ENCODE peak calls at places on chromosomes 1 and 21, in eight cellular contexts. D is HCT116, X is H1, N is HepG2, W is SK-N-SH, O is endothelial cell of umbilical vein, Z is GM12878, A is K562. P is an unnamed sample.

GRCh38 chr1:63548303-63548702 is 25.0 kb downstream of the EFCAB7 start:
- DNase-seq in D (no peak), X (no peak), N (no peak), W (no peak), O (no peak), Z (no peak), A (no peak), P (no peak)

GRCh38 chr1:11671544-11672286 is 7.7 kb downstream of the FBXO6 start:
- DNase-seq in D (no peak), X (no peak), N (peak; percentile 88), W (no peak), O (peak; percentile 26), Z (no peak), A (peak; percentile 66), P (no peak)

GRCh38 chr1:67213164-67213563 is 46.9 kb downstream of the IL23R start:
- DNase-seq in D (peak; percentile 22), X (no peak), N (peak; percentile 36), W (peak; percentile 28), O (peak; percentile 14), Z (no peak), A (peak; percentile 46), P (no peak)

GRCh38 chr1:10864776-10865175 is 68.3 kb upstream of the CASZ1 start:
- DNase-seq in D (no peak), X (no peak), N (no peak), W (no peak), O (no peak), Z (no peak), A (no peak), P (no peak)

GRCh38 chr1:51648180-51649109 is 31.6 kb downstream of the OSBPL9 start:
- DNase-seq in D (no peak), X (no peak), N (peak; percentile 66), W (peak; percentile 76), O (no peak), Z (no peak), A (peak; percentile 74), P (no peak)

GRCh38 chr1:18941221-18942141 is 15.0 kb downstream of the IFFO2 start:
- DNase-seq in D (peak; percentile 32), X (no peak), N (peak; percentile 87), W (no peak), O (peak; percentile 63), Z (no peak), A (no peak), P (no peak)

GRCh38 chr1:196459383-196459782 is 148.9 kb downstream of the KCNT2 start:
- DNase-seq in D (no peak), X (no peak), N (no peak), W (no peak), O (no peak), Z (no peak), A (no peak), P (no peak)

GRCh38 chr1:10733967-10734366 is 62.5 kb downstream of the CASZ1 start:
- DNase-seq in D (no peak), X (no peak), N (no peak), W (no peak), O (no peak), Z (no peak), A (no peak), P (no peak)

GRCh38 chr1:100523038-100523649 is 14.8 kb upstream of the GPR88 start:
- DNase-seq in D (no peak), X (no peak), N (no peak), W (no peak), O (no peak), Z (peak; percentile 21), A (no peak), P (no peak)

GRCh38 chr21:43190544-43191340 is 21.9 kb downstream of the CRYAA start:
- DNase-seq in D (no peak), X (no peak), N (no peak), W (no peak), O (no peak), Z (no peak), A (no peak), P (no peak)

GRCh38 chr1:58779837-58780585 is 3.8 kb downstream of the JUN start:
- DNase-seq in D (no peak), X (no peak), N (peak; percentile 33), W (no peak), O (peak; percentile 79), Z (no peak), A (no peak), P (no peak)

GRCh38 chr1:60066001-60066400 is 7.6 kb downstream of the C1orf87 start:
- DNase-seq in D (no peak), X (no peak), N (no peak), W (no peak), O (no peak), Z (no peak), A (no peak), P (no peak)

GRCh38 chr1:89692601-89693503 is 59.9 kb downstream of the LRRC8C start:
- DNase-seq in D (no peak), X (no peak), N (no peak), W (peak; percentile 64), O (peak; percentile 96), Z (peak; percentile 52), A (no peak), P (no peak)

GRCh38 chr1:168135982-168136708 is 585 bp downstream of the GPR161 start:
- DNase-seq in D (no peak), X (peak; percentile 72), N (no peak), W (peak; percentile 77), O (peak; percentile 35), Z (no peak), A (peak; percentile 75), P (no peak)

GRCh38 chr1:86155061-86155806 is 1.3 kb downstream of the COL24A1 start:
- DNase-seq in D (no peak), X (peak; percentile 68), N (no peak), W (peak; percentile 47), O (no peak), Z (no peak), A (peak; percentile 6), P (no peak)
- TF ChIP-seq POLR2AphosphoS5 in D (no peak), X (no peak), N (no peak), W (no peak), O (no peak), Z (no peak), A (no peak), P (no peak)

GRCh38 chr1:205432116-205432515 is 10.3 kb upstream of the LEMD1 start:
- DNase-seq in D (no peak), X (no peak), N (no peak), W (no peak), O (no peak), Z (no peak), A (no peak), P (no peak)

GRCh38 chr1:205434738-205435137 is 12.9 kb upstream of the LEMD1 start:
- DNase-seq in D (no peak), X (no peak), N (no peak), W (no peak), O (no peak), Z (no peak), A (no peak), P (no peak)

GRCh38 chr1:205435904-205436573 is 14.2 kb upstream of the LEMD1 start:
- DNase-seq in D (no peak), X (no peak), N (no peak), W (no peak), O (no peak), Z (no peak), A (no peak), P (no peak)

GRCh38 chr1:205429742-205430464 is 8.0 kb upstream of the LEMD1 start:
- DNase-seq in D (no peak), X (no peak), N (no peak), W (no peak), O (no peak), Z (no peak), A (no peak), P (no peak)

GRCh38 chr1:205430631-205431305 is 8.9 kb upstream of the LEMD1 start:
- DNase-seq in D (no peak), X (peak; percentile 91), N (no peak), W (no peak), O (peak; percentile 59), Z (peak; percentile 13), A (peak; percentile 89), P (no peak)
- H3K9ac ChIP-seq in D (no peak overlapping the region), X (no peak overlapping the region), N (no peak overlapping the region), W (no peak overlapping the region), O (no peak overlapping the region), Z (no peak overlapping the region), A (no peak overlapping the region), P (no peak overlapping the region)

DNA sequence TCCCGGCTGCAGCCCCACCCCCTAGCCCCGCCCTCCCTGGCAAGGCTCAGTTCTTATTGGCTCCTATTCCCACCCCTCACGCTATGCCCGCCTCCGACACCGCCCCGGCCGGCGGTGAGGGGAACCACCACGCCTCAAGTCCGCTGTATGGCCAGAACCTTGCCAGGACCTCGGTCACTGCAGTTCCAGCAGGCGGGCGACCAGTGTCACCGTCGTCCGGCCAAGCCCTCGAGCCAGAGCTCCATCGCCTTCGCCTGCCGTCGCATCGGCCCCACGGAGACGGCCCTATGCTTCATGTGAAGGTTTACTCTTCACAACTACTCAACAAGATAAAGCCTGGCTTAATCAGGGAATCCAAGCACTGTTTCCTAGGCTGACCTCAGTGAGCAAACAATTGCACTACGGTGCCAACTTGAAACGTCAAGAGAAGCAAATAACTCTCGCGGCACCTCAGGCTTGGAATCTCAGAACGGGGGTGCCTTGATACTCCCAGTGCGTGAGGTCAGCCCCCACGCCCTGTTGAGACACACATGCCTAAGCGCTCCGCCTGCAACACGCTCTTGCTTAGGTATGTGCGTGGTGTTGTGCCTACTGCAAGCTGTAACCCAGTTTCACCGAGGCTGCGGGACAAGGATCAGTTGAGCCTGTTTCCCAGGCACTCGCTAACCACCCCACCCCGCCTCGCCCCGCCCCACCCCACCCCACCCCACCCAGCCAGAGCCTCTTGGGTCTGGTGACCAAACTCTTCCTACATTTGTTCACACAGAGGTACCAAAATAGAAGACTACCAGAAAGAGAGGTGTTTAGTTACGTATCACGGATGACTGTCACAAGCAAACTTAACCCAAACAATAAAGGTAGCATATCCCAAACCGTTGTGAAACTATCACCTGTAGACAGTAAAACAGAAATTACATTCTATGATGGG is 498 bp upstream of the DENND2C start:
- DNase-seq in D (peak; percentile 88), X (peak; percentile 90), N (peak; percentile 81), W (peak; percentile 95), O (peak; percentile 91), Z (peak; percentile 33), A (peak; percentile 100), P (no peak)
- TF ChIP-seq POLR2AphosphoS5 in D (peak; percentile 76), X (no peak), N (no peak), W (no peak), O (no peak), Z (no peak), A (no peak), P (peak; percentile 69)

DNA sequence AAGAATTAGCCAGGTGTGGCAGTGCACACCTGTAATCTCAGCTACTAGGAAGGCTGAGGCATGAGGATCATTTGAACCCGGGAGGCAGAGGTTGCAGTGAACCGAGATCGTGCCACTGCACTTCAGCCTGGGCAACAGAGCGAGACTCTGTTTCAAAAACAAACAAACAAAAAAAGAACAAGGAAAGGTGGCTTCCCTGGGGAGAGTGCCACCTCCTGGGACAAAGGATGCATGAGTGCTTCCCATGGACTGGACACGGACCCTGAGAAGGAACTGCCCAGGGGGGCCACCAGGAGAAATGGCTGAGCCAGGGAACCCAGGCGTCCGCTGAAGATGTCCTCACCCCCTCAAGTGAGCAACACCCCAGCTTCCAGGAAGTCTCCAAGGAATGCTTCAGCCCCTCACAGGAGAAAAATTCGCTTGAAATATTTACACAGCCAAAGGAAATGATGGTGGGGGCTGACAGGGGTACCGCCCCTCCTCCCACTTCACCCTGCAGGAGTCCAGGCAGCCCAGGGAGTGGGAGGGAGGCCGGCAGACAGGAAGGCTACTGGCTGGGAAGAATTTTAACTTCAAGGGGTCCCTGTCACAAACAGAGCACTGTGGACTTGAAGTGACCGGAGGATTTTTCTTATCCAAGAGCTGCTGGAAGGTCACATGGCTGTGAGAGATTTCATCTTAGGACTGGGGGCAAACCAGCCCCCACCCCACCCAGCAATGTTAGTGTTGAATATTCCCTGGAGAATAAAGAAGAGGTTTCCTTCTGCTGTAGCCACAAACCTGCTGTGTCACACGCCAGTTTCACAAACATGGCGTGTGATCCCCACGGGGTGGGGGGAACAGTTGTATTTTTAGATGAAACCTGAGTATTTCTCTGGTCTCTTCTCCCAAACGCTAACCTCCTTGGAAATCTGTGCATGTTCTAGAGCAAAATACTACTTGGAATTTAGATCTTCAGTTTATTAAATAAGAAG is 90.8 kb upstream of the SLC25A33 start:
- DNase-seq in D (no peak), X (no peak), N (no peak), W (peak; percentile 35), O (peak; percentile 36), Z (no peak), A (no peak), P (no peak)
- H3K9ac ChIP-seq in D (no peak overlapping the region), X (no peak overlapping the region), N (no peak overlapping the region), W (no peak overlapping the region), O (no peak overlapping the region), Z (no peak overlapping the region), A (no peak overlapping the region), P (peak overlapping the region; percentile 17)